ENCODE peak calls at places on chromosomes 7 and 10, in four cellular contexts. M is A549, U is non-pigmented ciliary epithelial cell, P is HTR-8/SVneo. Q is an unnamed sample.

GRCh38 chr7:116025098-116025809 is 5.3 kb downstream of the TFEC start:
- DNase-seq in M (no peak), U (peak), P (no peak), Q (no peak)

GRCh38 chr10:83723080-83723479 is 416.2 kb upstream of the GHITM start:
- DNase-seq in M (no peak), U (no peak), P (no peak), Q (no peak)

GRCh38 chr10:63416376-63416775 is 49.4 kb downstream of the JMJD1C start:
- DNase-seq in M (no peak), U (no peak), P (no peak), Q (no peak)

GRCh38 chr10:70834448-70835151 is 18.9 kb downstream of the SGPL1 start:
- DNase-seq in M (no peak), U (no peak), P (no peak), Q (no peak)

GRCh38 chr7:8197994-8198698 is 63.8 kb downstream of the ICA1 start:
- DNase-seq in M (no peak), U (no peak), P (no peak), Q (no peak)

GRCh38 chr7:22578048-22578770 is 78.2 kb upstream of the STEAP1B start:
- DNase-seq in M (no peak), U (no peak), P (no peak), Q (no peak)

GRCh38 chr7:30802812-30803211 is 31.6 kb downstream of the MINDY4 start:
- DNase-seq in M (no peak), U (no peak), P (no peak), Q (no peak)

GRCh38 chr7:23234569-23235296 is 11.8 kb upstream of the GPNMB start:
- DNase-seq in M (no peak), U (no peak), P (no peak), Q (no peak)

GRCh38 chr7:74479066-74479781 is 25.5 kb downstream of the GTF2IRD1 start:
- DNase-seq in M (no peak), U (no peak), P (no peak), Q (no peak)

GRCh38 chr7:25187932-25188331 is 40.4 kb downstream of the NPVF start:
- DNase-seq in M (no peak), U (no peak), P (no peak), Q (no peak)

GRCh38 chr7:64463636-64464375 is 99.1 kb downstream of the ZNF680 start:
- DNase-seq in M (no peak), U (peak), P (no peak), Q (peak)

GRCh38 chr10:7813481-7813880 is 4.8 kb upstream of the TAF3 start:
- DNase-seq in M (no peak), U (no peak), P (no peak), Q (no peak)

GRCh38 chr7:105521027-105521730 is 892 bp downstream of the PUS7 start:
- DNase-seq in M (peak), U (no peak), P (peak), Q (peak)

GRCh38 chr10:32360241-32360640 is 13.3 kb upstream of the EPC1 start:
- DNase-seq in M (no peak), U (no peak), P (no peak), Q (no peak)

GRCh38 chr7:112853429-112853828 is 63.2 kb upstream of the TMEM168 start:
- DNase-seq in M (no peak), U (no peak), P (no peak), Q (no peak)

GRCh38 chr10:70331486-70332268 is 47.9 kb upstream of the NPFFR1 start:
- DNase-seq in M (peak), U (peak), P (peak), Q (no peak)

GRCh38 chr10:4053940-4054339 is 268.9 kb upstream of the KLF6 start:
- DNase-seq in M (no peak), U (no peak), P (no peak), Q (no peak)

GRCh38 chr10:67224553-67224952 is 298.7 kb downstream of the LRRTM3 start:
- DNase-seq in M (no peak), U (no peak), P (no peak), Q (no peak)

GRCh38 chr10:45373783-45374450 is at the start of gene ALOX5:
- DNase-seq in M (peak), U (no peak), P (no peak), Q (peak)

GRCh38 chr7:1538544-1539345 is 8.2 kb downstream of the MAFK start:
- DNase-seq in M (no peak), U (no peak), P (no peak), Q (no peak)

GRCh38 chr7:139457153-139457946 is 26.1 kb downstream of the KLRG2 start:
- DNase-seq in M (no peak), U (no peak), P (no peak), Q (no peak)

GRCh38 chr7:122438001-122438400 is 133.5 kb upstream of the FEZF1 start:
- DNase-seq in M (no peak), U (no peak), P (no peak), Q (peak)

GRCh38 chr7:149440222-149440621 is 20.6 kb downstream of the ZNF777 start:
- DNase-seq in M (no peak), U (no peak), P (no peak), Q (no peak)

GRCh38 chr7:121140790-121141189 is 152.3 kb downstream of the CPED1 start:
- DNase-seq in M (no peak), U (no peak), P (no peak), Q (no peak)

GRCh38 chr10:114541081-114541833 is 116.8 kb downstream of the ABLIM1 start:
- DNase-seq in M (no peak), U (peak), P (no peak), Q (no peak)

GRCh38 chr7:25968205-25968993 is 183.6 kb upstream of the NFE2L3 start:
- DNase-seq in M (no peak), U (no peak), P (no peak), Q (no peak)

GRCh38 chr10:86149264-86149663 is 217.3 kb downstream of the GRID1 start:
- DNase-seq in M (no peak), U (no peak), P (no peak), Q (no peak)

GRCh38 chr7:15057272-15057671 is 154.7 kb upstream of the DGKB start:
- DNase-seq in M (no peak), U (no peak), P (no peak), Q (no peak)

GRCh38 chr7:110442386-110442837 is 648.5 kb upstream of the LRRN3 start:
- DNase-seq in M (peak), U (no peak), P (peak), Q (peak)

GRCh38 chr10:677038-677437 is 12.4 kb downstream of the DIP2C start:
- DNase-seq in M (no peak), U (no peak), P (no peak), Q (no peak)

GRCh38 chr7:36208997-36209813 is 56.2 kb downstream of the EEPD1 start:
- DNase-seq in M (no peak), U (no peak), P (no peak), Q (no peak)

GRCh38 chr10:48406204-48406603 is 99.7 kb downstream of the MAPK8 start:
- DNase-seq in M (peak), U (no peak), P (no peak), Q (no peak)